ENCODE peak calls at places on chromosomes 12 and 14, in seven cellular contexts. A is Kasumi-1; X is activated effector memory CD4-positive, alpha-beta T cell treated with anti-CD3 and anti-CD28 coated beads, Interleukin-2, amount 50 U/mL, for 16 hours; T is GM03348; G is kidney glomerular epithelial cell; E is stomach; L is C1 segment of cervical spinal cord. H is an unnamed sample.
A peak's percentile ranks its signal among the peaks of the same experiment; 100 is the strongest.

GRCh38 chr12:101097829-101098580 is 112.0 kb downstream of the SLC5A8 start:
- DNase-seq in G (peak; percentile 93), L (no peak), T (no peak), E (no peak), X (no peak), A (no peak), H (no peak)

GRCh38 chr14:68211421-68211820 is 391.8 kb downstream of the RAD51B start:
- DNase-seq in L (no peak), A (no peak), E (no peak), G (no peak), X (no peak), T (no peak), H (no peak)

GRCh38 chr12:22856120-22856699 is 231.2 kb downstream of the ETNK1 start:
- DNase-seq in E (no peak), L (no peak), X (no peak), G (peak; percentile 45), A (peak; percentile 46), T (peak; percentile 36), H (no peak)

GRCh38 chr12:52369220-52369619 is 1.9 kb upstream of the KRT85 start:
- DNase-seq in L (no peak), A (no peak), T (no peak), E (no peak), X (no peak), G (peak; percentile 26), H (no peak)

GRCh38 chr12:71840226-71840847 is 778 bp downstream of the TBC1D15 start:
- DNase-seq in A (peak; percentile 21), T (peak; percentile 66), L (no peak), X (no peak), E (no peak), G (peak; percentile 72), H (no peak)

GRCh38 chr14:104047761-104048160 is 37.7 kb upstream of the ASPG start:
- DNase-seq in A (no peak), G (no peak), X (no peak), L (no peak), E (no peak), T (no peak), H (no peak)

GRCh38 chr12:121522962-121523361 is 57.9 kb downstream of the KDM2B start:
- DNase-seq in L (no peak), X (no peak), E (no peak), G (no peak), T (no peak), A (no peak), H (no peak)

GRCh38 chr14:103828315-103828967 is 18.9 kb downstream of the PPP1R13B start:
- DNase-seq in T (peak; percentile 40), X (no peak), A (no peak), G (no peak), L (no peak), E (peak; percentile 55), H (no peak)

GRCh38 chr12:22658214-22658613 is 33.2 kb downstream of the ETNK1 start:
- DNase-seq in A (no peak), E (no peak), G (peak; percentile 77), X (no peak), L (no peak), T (peak; percentile 24), H (no peak)

GRCh38 chr12:119061208-119061796 is 80.0 kb downstream of the SRRM4 start:
- DNase-seq in E (peak; percentile 62), L (no peak), X (no peak), G (peak; percentile 70), A (no peak), T (peak; percentile 23), H (no peak)